ENCODE peak calls at places on chromosomes 3 and 15, in six cellular contexts. Q, U, X, Z, V and F are unnamed samples.

GRCh38 chr3:21665444-21665843 is 85.6 kb downstream of the ZNF385D start:
- DNase-seq in Q (no peak), U (no peak), X (no peak), Z (no peak), V (no peak), F (no peak)

GRCh38 chr15:33586791-33587697 is 276.3 kb downstream of the RYR3 start:
- DNase-seq in Q (no peak), U (no peak), X (no peak), Z (no peak), V (no peak), F (no peak)

GRCh38 chr15:92880796-92881569 is 19.1 kb upstream of the CHD2 start:
- DNase-seq in Q (no peak), U (no peak), X (no peak), Z (no peak), V (no peak), F (no peak)

GRCh38 chr3:186380622-186381380 is 18.8 kb upstream of the DGKG start:
- DNase-seq in Q (no peak), U (no peak), X (no peak), Z (no peak), V (no peak), F (no peak)

GRCh38 chr3:160478338-160478737 is 28.8 kb upstream of the TRIM59 start:
- DNase-seq in Q (no peak), U (no peak), X (no peak), Z (no peak), V (no peak), F (no peak)

GRCh38 chr15:64892850-64893403 is 18.8 kb upstream of the ANKDD1A start:
- DNase-seq in Q (no peak), U (no peak), X (no peak), Z (peak), V (no peak), F (no peak)

GRCh38 chr3:126659915-126660886 is 5.3 kb upstream of the TXNRD3 start:
- DNase-seq in Q (no peak), U (no peak), X (no peak), Z (no peak), V (no peak), F (peak)

GRCh38 chr3:142180761-142181362 is 31.5 kb upstream of the TFDP2 start:
- DNase-seq in Q (no peak), U (peak), X (peak), Z (no peak), V (no peak), F (no peak)

GRCh38 chr3:49298511-49298910 is 21.5 kb upstream of the C3orf62 start:
- DNase-seq in Q (no peak), U (no peak), X (no peak), Z (no peak), V (no peak), F (no peak)

GRCh38 chr3:10023587-10024310 is 2.5 kb upstream of the FANCD2 start:
- DNase-seq in Q (no peak), U (no peak), X (no peak), Z (no peak), V (no peak), F (no peak)

GRCh38 chr3:124793054-124793740 is 62.9 kb downstream of the UMPS start:
- DNase-seq in Q (no peak), U (no peak), X (no peak), Z (no peak), V (no peak), F (no peak)

GRCh38 chr3:87260270-87260669 is 16.1 kb downstream of the POU1F1 start:
- DNase-seq in Q (no peak), U (no peak), X (no peak), Z (no peak), V (no peak), F (no peak)

GRCh38 chr3:158522737-158523136 is 48.3 kb upstream of the MLF1 start:
- DNase-seq in Q (no peak), U (no peak), X (no peak), Z (no peak), V (no peak), F (no peak)

GRCh38 chr15:77819841-77820728 is 187.4 kb upstream of the LINGO1 start:
- DNase-seq in Q (no peak), U (no peak), X (no peak), Z (no peak), V (no peak), F (no peak)

GRCh38 chr3:28835751-28836150 is 445.1 kb upstream of the RBMS3 start:
- DNase-seq in Q (peak), U (no peak), X (peak), Z (no peak), V (peak), F (no peak)

GRCh38 chr3:33134026-33134625 is 20.3 kb downstream of the CRTAP start:
- DNase-seq in Q (no peak), U (no peak), X (no peak), Z (no peak), V (peak), F (no peak)

GRCh38 chr3:160413613-160414248 is 14.3 kb downstream of the SMC4 start:
- DNase-seq in Q (no peak), U (peak), X (peak), Z (no peak), V (no peak), F (no peak)

GRCh38 chr3:130081371-130081881 is at the start of gene ALG1L2:
- DNase-seq in Q (no peak), U (no peak), X (no peak), Z (no peak), V (no peak), F (no peak)

GRCh38 chr3:158991146-158991705 is 189.4 kb downstream of the MFSD1 start:
- DNase-seq in Q (no peak), U (no peak), X (no peak), Z (peak), V (no peak), F (no peak)

GRCh38 chr15:71596672-71597071 is 213.7 kb upstream of the NR2E3 start:
- DNase-seq in Q (peak), U (peak), X (peak), Z (no peak), V (no peak), F (peak)

GRCh38 chr15:48705381-48705780 is 59.9 kb upstream of the FBN1 start:
- DNase-seq in Q (no peak), U (no peak), X (no peak), Z (no peak), V (no peak), F (no peak)

GRCh38 chr3:112811917-112812660 is 34.6 kb downstream of the CD200R1L start:
- DNase-seq in Q (no peak), U (peak), X (no peak), Z (no peak), V (no peak), F (no peak)

GRCh38 chr3:169636928-169637327 is 26.6 kb downstream of the MECOM start:
- DNase-seq in Q (no peak), U (no peak), X (no peak), Z (no peak), V (no peak), F (no peak)

GRCh38 chr15:95269247-95270155 is 1038.1 kb downstream of the MCTP2 start:
- DNase-seq in Q (no peak), U (no peak), X (no peak), Z (no peak), V (no peak), F (no peak)

GRCh38 chr3:107189158-107189791 is 188.0 kb upstream of the CCDC54 start:
- DNase-seq in Q (no peak), U (no peak), X (no peak), Z (no peak), V (no peak), F (no peak)

GRCh38 chr3:88219138-88219792 is 69.5 kb downstream of the C3orf38 start:
- DNase-seq in Q (peak), U (no peak), X (no peak), Z (no peak), V (no peak), F (no peak)

GRCh38 chr15:89459271-89460038 is 36.9 kb downstream of the RHCG start:
- DNase-seq in Q (no peak), U (no peak), X (no peak), Z (no peak), V (no peak), F (no peak)

GRCh38 chr3:131216801-131217200 is 164.8 kb upstream of the NUDT16 start:
- DNase-seq in Q (no peak), U (no peak), X (peak), Z (no peak), V (no peak), F (no peak)

GRCh38 chr3:126161309-126161708 is 19.1 kb downstream of the ALDH1L1 start:
- DNase-seq in Q (no peak), U (no peak), X (no peak), Z (no peak), V (no peak), F (peak)

GRCh38 chr3:187942658-187943241 is 197.5 kb upstream of the BCL6 start:
- DNase-seq in Q (no peak), U (no peak), X (no peak), Z (no peak), V (no peak), F (no peak)

GRCh38 chr3:136906725-136907124 is 44.7 kb downstream of the NCK1 start:
- DNase-seq in Q (no peak), U (no peak), X (no peak), Z (no peak), V (no peak), F (no peak)

GRCh38 chr15:29844290-29844903 is 22.1 kb upstream of the TJP1 start:
- DNase-seq in Q (no peak), U (no peak), X (no peak), Z (no peak), V (no peak), F (no peak)

DNA sequence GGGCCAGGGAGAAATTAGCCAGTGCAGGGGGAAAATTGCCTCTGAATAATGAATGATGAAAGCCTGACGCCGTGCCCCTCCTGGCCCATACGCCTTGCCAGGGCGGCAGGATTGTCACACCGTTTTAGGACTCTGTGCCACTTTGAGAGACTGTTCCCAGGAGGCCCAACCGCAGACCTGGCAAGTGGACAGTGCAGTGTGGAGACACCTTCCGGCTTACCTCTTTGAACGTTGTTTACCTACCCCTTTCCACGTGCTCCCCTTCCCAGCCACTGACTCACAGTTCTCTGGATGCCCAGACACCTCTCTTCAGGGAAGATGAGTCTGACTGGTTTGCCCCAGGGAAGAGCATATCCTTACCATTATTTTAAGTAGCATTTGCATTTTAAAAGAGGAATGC is 84.0 kb upstream of the PXYLP1 start:
- DNase-seq in Q (no peak), U (no peak), X (no peak), Z (no peak), V (peak), F (no peak)
- TF ChIP-seq CTCF in Q (no peak), U (no peak), X (no peak), Z (no peak), V (no peak), F (no peak)

DNA sequence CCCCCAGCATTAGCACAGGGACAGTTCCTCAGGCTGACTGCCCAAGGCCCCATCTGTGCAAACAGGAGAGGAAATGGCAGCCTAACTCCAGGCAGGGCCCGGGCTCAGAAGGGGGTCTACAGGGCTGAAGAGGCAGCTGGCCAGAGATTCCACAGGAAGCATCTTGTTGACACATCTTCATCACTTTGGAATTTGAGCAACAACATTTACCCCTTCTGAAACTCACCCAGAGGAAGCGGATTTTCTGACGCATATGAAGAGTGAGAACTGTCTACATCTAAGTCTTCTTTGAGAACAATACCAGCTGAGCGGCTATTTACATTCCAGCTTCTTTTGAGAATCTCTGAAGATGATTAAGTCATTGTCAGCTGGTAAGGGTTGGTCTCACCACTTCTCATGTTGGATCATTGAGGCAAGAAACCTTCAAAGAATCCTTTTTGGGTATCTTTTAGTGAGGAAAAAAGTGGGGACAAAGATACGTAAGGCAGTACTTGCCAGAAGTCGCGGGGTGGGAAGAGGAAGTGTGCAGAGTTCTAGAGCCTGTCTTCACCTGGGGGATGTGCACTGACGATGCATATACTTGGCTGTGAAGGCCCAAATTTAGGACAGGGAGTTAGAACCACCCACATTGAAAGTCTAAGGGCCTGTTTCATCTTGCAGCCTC is 25.4 kb upstream of the SRP14 start:
- DNase-seq in Q (no peak), U (no peak), X (no peak), Z (no peak), V (no peak), F (no peak)
- H3K4me3 ChIP-seq in Q (no peak), U (no peak), X (no peak), Z (no peak), V (no peak), F (no peak)

GRCh38 chr15:41895491-41895890 is 1.6 kb upstream of the SPTBN5 start:
- DNase-seq in Q (no peak), U (no peak), X (no peak), Z (no peak), V (no peak), F (no peak)

GRCh38 chr15:41895957-41896356 is 2.1 kb upstream of the SPTBN5 start:
- DNase-seq in Q (no peak), U (no peak), X (no peak), Z (no peak), V (no peak), F (no peak)

GRCh38 chr15:41893422-41894250 is at the start of gene SPTBN5:
- DNase-seq in Q (no peak), U (no peak), X (no peak), Z (no peak), V (no peak), F (no peak)

GRCh38 chr15:41894251-41894790 is 468 bp upstream of the SPTBN5 start:
- DNase-seq in Q (no peak), U (no peak), X (no peak), Z (no peak), V (no peak), F (no peak)

DNA sequence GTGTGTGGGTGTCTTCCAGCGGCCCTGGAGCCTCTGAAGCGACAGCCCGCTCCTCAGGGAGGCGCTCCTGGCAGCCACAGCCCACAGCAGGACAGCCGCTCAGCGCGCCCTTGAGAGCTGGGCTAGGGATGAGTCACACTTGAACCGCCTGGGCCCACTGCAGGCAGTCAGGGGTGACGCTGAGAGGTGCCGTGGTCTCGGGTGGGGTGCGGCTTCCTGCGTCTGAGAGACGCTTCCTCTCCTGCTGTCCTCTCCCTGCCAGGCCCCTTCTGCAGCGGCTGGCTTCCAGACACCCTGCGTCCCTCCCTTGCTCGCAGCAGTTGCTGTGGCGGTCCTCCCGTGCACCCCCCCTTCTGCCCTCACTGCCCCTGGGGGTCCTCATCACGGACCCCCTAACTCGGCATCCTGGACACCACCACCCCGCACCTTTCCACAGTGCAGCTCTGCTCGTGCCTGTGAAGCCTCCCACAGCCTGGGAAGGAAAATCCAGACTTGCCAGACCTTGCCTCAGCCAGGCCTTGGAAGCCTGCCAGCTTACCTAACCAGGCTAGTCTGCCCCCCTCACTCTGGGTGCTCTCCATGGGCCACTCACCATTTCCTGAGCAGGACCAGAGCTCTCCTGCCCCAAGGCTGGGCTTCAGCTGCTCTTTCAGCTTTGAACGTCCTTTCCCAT is 1.1 kb upstream of the SPTBN5 start:
- DNase-seq in Q (no peak), U (peak), X (peak), Z (peak), V (peak), F (no peak)
- TF ChIP-seq CTCF in Q (no peak), U (no peak), X (no peak), Z (no peak), V (no peak), F (no peak)

GRCh38 chr3:38588276-38588971 is 61.1 kb downstream of the SCN5A start:
- DNase-seq in Q (no peak), U (no peak), X (peak), Z (no peak), V (peak), F (peak)
- H3K4me3 ChIP-seq in Q (no peak), U (no peak), X (no peak), Z (no peak), V (no peak), F (no peak)

DNA sequence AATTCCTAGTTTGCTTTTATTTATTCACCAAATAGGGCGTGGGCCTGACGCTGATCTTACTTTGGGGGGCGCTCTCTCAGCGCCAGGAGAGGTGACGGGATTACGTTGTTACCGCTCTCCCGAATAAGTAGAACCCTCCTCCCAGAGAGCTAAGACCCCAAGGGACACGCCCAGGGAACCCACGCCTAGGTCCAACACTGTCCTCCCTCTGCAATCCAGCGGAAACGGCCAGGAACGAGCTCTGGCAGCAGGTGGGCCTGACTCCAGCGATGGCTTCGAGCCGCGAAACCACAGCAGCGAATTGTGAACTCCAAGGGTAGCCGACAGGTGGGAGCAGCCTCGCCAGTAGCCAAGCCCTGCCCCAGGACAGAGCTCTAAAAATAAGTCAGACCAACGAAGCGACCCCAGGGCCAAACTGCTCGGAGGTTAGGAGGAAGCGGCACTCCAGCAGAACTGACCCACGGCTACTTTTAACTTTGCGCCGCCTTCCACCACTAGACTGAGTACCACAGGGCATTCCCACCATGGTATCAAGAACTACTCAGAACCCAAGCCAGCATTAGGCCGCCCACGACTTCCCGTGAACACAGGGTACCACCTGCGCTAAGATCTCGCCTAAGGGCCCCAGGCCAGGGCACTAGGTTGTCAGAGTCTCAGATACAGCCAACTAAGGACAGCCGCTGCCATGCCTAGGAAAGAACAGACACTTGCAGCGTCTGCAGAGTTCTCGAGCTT is 1.6 kb upstream of the SIN3A start:
- DNase-seq in Q (peak), U (peak), X (peak), Z (peak), V (peak), F (peak)
- TF ChIP-seq CTCF in Q (no peak), U (no peak), X (no peak), Z (no peak), V (no peak), F (peak)